ENCODE peak calls at places on chromosomes 5 and 9, in nine cellular contexts. One of them, this sample, is unnamed.

GRCh38 chr5:135024956-135025729 is 8.9 kb downstream of the PITX1 start:
- DNase-seq in fibroblast of lung: no peak
- DNase-seq in IMR-90: no peak
- DNase-seq in endothelial cell of umbilical vein: no peak
- DNase-seq in GM23338: no peak
- DNase-seq in PC-3: peak
- DNase-seq in A549: peak
- DNase-seq in GM12878: no peak
- DNase-seq in HCT116: peak
- DNase-seq in this sample: peak

GRCh38 chr9:123251741-123252140 is 16.6 kb downstream of the STRBP start:
- DNase-seq in fibroblast of lung: no peak
- DNase-seq in IMR-90: no peak
- DNase-seq in endothelial cell of umbilical vein: no peak
- DNase-seq in GM23338: no peak
- DNase-seq in PC-3: no peak
- DNase-seq in A549: no peak
- DNase-seq in GM12878: no peak
- DNase-seq in HCT116: no peak
- DNase-seq in this sample: no peak

GRCh38 chr5:31270396-31270795 is 76.9 kb downstream of the CDH6 start:
- DNase-seq in fibroblast of lung: peak
- DNase-seq in IMR-90: peak
- DNase-seq in endothelial cell of umbilical vein: peak
- DNase-seq in GM23338: peak
- DNase-seq in PC-3: peak
- DNase-seq in A549: peak
- DNase-seq in GM12878: no peak
- DNase-seq in HCT116: no peak
- DNase-seq in this sample: no peak

GRCh38 chr5:74954919-74955318 is 88.7 kb upstream of the FAM169A start:
- DNase-seq in fibroblast of lung: peak
- DNase-seq in IMR-90: peak
- DNase-seq in endothelial cell of umbilical vein: peak
- DNase-seq in GM23338: no peak
- DNase-seq in PC-3: peak
- DNase-seq in A549: no peak
- DNase-seq in GM12878: no peak
- DNase-seq in HCT116: no peak
- DNase-seq in this sample: peak

GRCh38 chr9:33466565-33467495 is 6.9 kb downstream of the NOL6 start:
- DNase-seq in fibroblast of lung: peak
- DNase-seq in IMR-90: peak
- DNase-seq in endothelial cell of umbilical vein: peak
- DNase-seq in GM23338: peak
- DNase-seq in PC-3: peak
- DNase-seq in A549: peak
- DNase-seq in GM12878: no peak
- DNase-seq in HCT116: no peak
- DNase-seq in this sample: no peak

GRCh38 chr9:135239769-135240141 is 152.3 kb downstream of the OLFM1 start:
- DNase-seq in fibroblast of lung: no peak
- DNase-seq in IMR-90: no peak
- DNase-seq in endothelial cell of umbilical vein: no peak
- DNase-seq in GM23338: no peak
- DNase-seq in PC-3: no peak
- DNase-seq in A549: no peak
- DNase-seq in GM12878: no peak
- DNase-seq in HCT116: no peak
- DNase-seq in this sample: no peak

GRCh38 chr5:139745800-139746690 is 49.6 kb upstream of the PSD2 start:
- DNase-seq in fibroblast of lung: peak
- DNase-seq in IMR-90: peak
- DNase-seq in endothelial cell of umbilical vein: peak
- DNase-seq in GM23338: peak
- DNase-seq in PC-3: peak
- DNase-seq in A549: peak
- DNase-seq in GM12878: no peak
- DNase-seq in HCT116: peak
- DNase-seq in this sample: peak

GRCh38 chr9:12595400-12595799 is 97.8 kb upstream of the TYRP1 start:
- DNase-seq in fibroblast of lung: no peak
- DNase-seq in IMR-90: no peak
- DNase-seq in endothelial cell of umbilical vein: no peak
- DNase-seq in GM23338: no peak
- DNase-seq in PC-3: no peak
- DNase-seq in A549: no peak
- DNase-seq in GM12878: no peak
- DNase-seq in HCT116: no peak
- DNase-seq in this sample: no peak

GRCh38 chr5:1783214-1783551 is 16.5 kb downstream of the MRPL36 start:
- DNase-seq in fibroblast of lung: no peak
- DNase-seq in IMR-90: no peak
- DNase-seq in endothelial cell of umbilical vein: no peak
- DNase-seq in GM23338: no peak
- DNase-seq in PC-3: no peak
- DNase-seq in A549: no peak
- DNase-seq in GM12878: peak
- DNase-seq in HCT116: no peak
- DNase-seq in this sample: no peak

GRCh38 chr5:177447066-177447610 is 524 bp downstream of the PRR7 start:
- DNase-seq in fibroblast of lung: peak
- DNase-seq in IMR-90: peak
- DNase-seq in endothelial cell of umbilical vein: no peak
- DNase-seq in GM23338: peak
- DNase-seq in PC-3: peak
- DNase-seq in A549: peak
- DNase-seq in GM12878: no peak
- DNase-seq in HCT116: no peak
- DNase-seq in this sample: peak

GRCh38 chr5:97041239-97041638 is 101.2 kb downstream of the LIX1 start:
- DNase-seq in fibroblast of lung: peak
- DNase-seq in IMR-90: no peak
- DNase-seq in endothelial cell of umbilical vein: no peak
- DNase-seq in GM23338: no peak
- DNase-seq in PC-3: no peak
- DNase-seq in A549: no peak
- DNase-seq in GM12878: no peak
- DNase-seq in HCT116: no peak
- DNase-seq in this sample: no peak

GRCh38 chr9:102113191-102113590 is 374.7 kb upstream of the GRIN3A start:
- DNase-seq in fibroblast of lung: no peak
- DNase-seq in IMR-90: no peak
- DNase-seq in endothelial cell of umbilical vein: no peak
- DNase-seq in GM23338: no peak
- DNase-seq in PC-3: no peak
- DNase-seq in A549: no peak
- DNase-seq in GM12878: no peak
- DNase-seq in HCT116: no peak
- DNase-seq in this sample: no peak

GRCh38 chr5:98170994-98171393 is 602.5 kb upstream of the RGMB start:
- DNase-seq in fibroblast of lung: no peak
- DNase-seq in IMR-90: no peak
- DNase-seq in endothelial cell of umbilical vein: no peak
- DNase-seq in GM23338: peak
- DNase-seq in PC-3: no peak
- DNase-seq in A549: no peak
- DNase-seq in GM12878: no peak
- DNase-seq in HCT116: no peak
- DNase-seq in this sample: no peak

GRCh38 chr5:140251527-140251973 is 51.4 kb downstream of the PFDN1 start:
- DNase-seq in fibroblast of lung: peak
- DNase-seq in IMR-90: peak
- DNase-seq in endothelial cell of umbilical vein: peak
- DNase-seq in GM23338: no peak
- DNase-seq in PC-3: peak
- DNase-seq in A549: peak
- DNase-seq in GM12878: peak
- DNase-seq in HCT116: peak
- DNase-seq in this sample: peak

GRCh38 chr9:134689320-134690181 is 47.9 kb downstream of the COL5A1 start:
- DNase-seq in fibroblast of lung: peak
- DNase-seq in IMR-90: peak
- DNase-seq in endothelial cell of umbilical vein: peak
- DNase-seq in GM23338: peak
- DNase-seq in PC-3: peak
- DNase-seq in A549: peak
- DNase-seq in GM12878: no peak
- DNase-seq in HCT116: peak
- DNase-seq in this sample: peak

GRCh38 chr9:116362493-116362892 is 208.9 kb downstream of the PAPPA start:
- DNase-seq in fibroblast of lung: no peak
- DNase-seq in IMR-90: no peak
- DNase-seq in endothelial cell of umbilical vein: no peak
- DNase-seq in GM23338: no peak
- DNase-seq in PC-3: no peak
- DNase-seq in A549: no peak
- DNase-seq in GM12878: no peak
- DNase-seq in HCT116: no peak
- DNase-seq in this sample: no peak

GRCh38 chr5:146897061-146897460 is 18.5 kb upstream of the PPP2R2B start:
- DNase-seq in fibroblast of lung: no peak
- DNase-seq in IMR-90: no peak
- DNase-seq in endothelial cell of umbilical vein: no peak
- DNase-seq in GM23338: no peak
- DNase-seq in PC-3: no peak
- DNase-seq in A549: no peak
- DNase-seq in GM12878: no peak
- DNase-seq in HCT116: no peak
- DNase-seq in this sample: no peak
- H3K4me2 ChIP-seq in fibroblast of lung: no peak
- H3K4me2 ChIP-seq in IMR-90: no peak
- H3K4me2 ChIP-seq in endothelial cell of umbilical vein: no peak
- H3K4me2 ChIP-seq in GM23338: no peak
- H3K4me2 ChIP-seq in PC-3: no peak
- H3K4me2 ChIP-seq in A549: no peak
- H3K4me2 ChIP-seq in GM12878: no peak
- H3K4me2 ChIP-seq in HCT116: no peak
- H3K4me2 ChIP-seq in this sample: no peak

DNA sequence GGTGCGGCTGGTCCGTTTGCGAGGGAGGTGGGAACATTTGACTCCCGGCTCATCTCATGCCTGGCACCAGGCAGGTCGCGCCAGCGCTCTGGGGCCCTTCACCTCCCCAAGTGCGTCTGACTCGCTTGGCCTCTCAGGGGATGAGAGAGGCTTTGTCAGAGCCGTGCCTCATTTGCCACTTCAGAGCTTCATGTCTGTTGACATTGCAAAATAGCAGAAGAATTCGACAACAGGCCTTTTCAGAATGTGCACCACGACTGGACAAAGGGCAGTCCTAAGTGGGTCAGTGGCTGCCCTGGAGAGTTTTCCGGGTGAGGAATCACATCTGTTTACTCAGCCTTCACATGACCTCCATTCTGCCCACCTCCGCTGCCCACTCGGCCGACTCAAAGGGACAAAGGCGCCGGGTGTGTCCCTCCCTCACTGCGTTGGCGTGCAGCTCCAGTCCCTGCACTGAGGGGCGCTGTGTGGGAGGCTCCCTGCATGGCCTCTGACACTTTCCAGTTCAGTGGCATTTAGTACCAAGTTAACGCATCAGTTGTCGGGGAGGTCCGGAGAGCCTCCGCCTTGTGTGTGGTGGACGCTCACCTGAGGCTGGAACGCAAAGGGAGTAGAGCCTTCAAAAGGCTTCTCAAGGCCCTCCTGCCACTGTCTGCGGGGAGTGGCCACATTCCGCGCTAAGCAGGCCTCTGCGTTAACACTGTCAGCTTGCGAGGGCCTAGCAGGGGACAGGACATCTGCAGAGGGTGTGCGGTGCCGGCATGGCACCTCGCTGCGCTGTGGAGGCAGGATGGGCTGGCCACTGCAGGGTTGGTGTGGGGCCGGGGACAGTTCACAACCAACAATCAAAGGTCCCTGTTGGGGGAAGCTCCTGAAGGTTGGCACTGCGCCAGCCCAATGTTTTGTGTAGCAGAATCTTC is 171.5 kb downstream of the NXNL2 start:
- DNase-seq in fibroblast of lung: no peak
- DNase-seq in IMR-90: no peak
- DNase-seq in endothelial cell of umbilical vein: no peak
- DNase-seq in GM23338: peak
- DNase-seq in PC-3: no peak
- DNase-seq in A549: no peak
- DNase-seq in GM12878: no peak
- DNase-seq in HCT116: no peak
- DNase-seq in this sample: no peak
- TF ChIP-seq CTCF in fibroblast of lung: no peak
- TF ChIP-seq CTCF in IMR-90: no peak
- TF ChIP-seq CTCF in endothelial cell of umbilical vein: no peak
- TF ChIP-seq CTCF in GM23338: no peak
- TF ChIP-seq CTCF in PC-3: no peak
- TF ChIP-seq CTCF in A549: no peak
- TF ChIP-seq CTCF in GM12878: no peak
- TF ChIP-seq CTCF in HCT116: no peak
- TF ChIP-seq CTCF in this sample: no peak

GRCh38 chr9:129140397-129141065 is 29.3 kb downstream of the PTPA start:
- DNase-seq in fibroblast of lung: peak
- DNase-seq in IMR-90: peak
- DNase-seq in endothelial cell of umbilical vein: peak
- DNase-seq in GM23338: peak
- DNase-seq in PC-3: peak
- DNase-seq in A549: peak
- DNase-seq in GM12878: no peak
- DNase-seq in HCT116: no peak
- DNase-seq in this sample: peak
- H3K4me2 ChIP-seq in fibroblast of lung: peak
- H3K4me2 ChIP-seq in IMR-90: peak
- H3K4me2 ChIP-seq in endothelial cell of umbilical vein: peak
- H3K4me2 ChIP-seq in GM23338: peak
- H3K4me2 ChIP-seq in PC-3: peak
- H3K4me2 ChIP-seq in A549: peak
- H3K4me2 ChIP-seq in GM12878: peak
- H3K4me2 ChIP-seq in HCT116: peak
- H3K4me2 ChIP-seq in this sample: peak

DNA sequence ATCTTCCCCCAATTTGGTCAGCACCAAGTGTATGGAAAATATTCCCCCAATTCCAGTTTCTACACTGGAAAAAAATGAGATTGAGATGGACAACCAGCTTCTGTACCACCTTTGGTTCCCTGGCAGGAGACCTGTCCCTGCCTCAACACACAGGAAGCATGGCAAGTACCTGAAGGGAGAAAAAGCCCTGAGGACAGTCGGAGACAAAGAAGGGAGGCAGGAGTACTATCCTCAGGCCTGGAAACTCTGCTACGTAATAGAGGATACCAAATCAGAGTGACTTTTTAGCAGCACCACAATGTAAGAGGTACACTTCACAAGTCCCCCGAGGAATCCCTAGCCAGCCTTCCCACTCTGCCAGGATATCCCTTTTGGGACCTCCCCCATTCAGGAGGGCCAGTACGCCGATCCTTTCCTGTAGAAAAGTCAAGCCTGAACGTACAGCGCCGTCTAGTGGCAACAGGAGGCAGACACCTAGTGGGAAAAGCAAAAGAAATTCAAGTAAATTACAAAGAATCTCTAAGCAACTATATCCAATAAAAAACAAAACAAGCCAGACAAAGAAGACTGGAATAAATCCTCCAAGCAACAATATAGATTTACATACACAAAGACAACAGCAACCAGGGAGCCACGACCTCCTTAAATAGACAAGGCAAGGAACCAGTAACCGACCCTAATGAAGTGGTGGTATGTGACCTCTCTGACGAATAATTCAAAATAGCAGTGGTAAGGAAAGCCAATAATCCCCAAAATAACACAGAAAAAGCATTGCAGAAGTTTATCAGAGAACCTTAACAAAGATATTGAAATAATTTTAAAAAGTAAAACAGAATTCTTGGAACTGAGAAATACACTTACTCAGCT is 63.3 kb upstream of the SLCO6A1 start:
- DNase-seq in fibroblast of lung: peak
- DNase-seq in IMR-90: peak
- DNase-seq in endothelial cell of umbilical vein: no peak
- DNase-seq in GM23338: peak
- DNase-seq in PC-3: peak
- DNase-seq in A549: peak
- DNase-seq in GM12878: no peak
- DNase-seq in HCT116: peak
- DNase-seq in this sample: peak
- TF ChIP-seq CTCF in fibroblast of lung: peak
- TF ChIP-seq CTCF in IMR-90: peak
- TF ChIP-seq CTCF in endothelial cell of umbilical vein: peak
- TF ChIP-seq CTCF in GM23338: peak
- TF ChIP-seq CTCF in PC-3: peak
- TF ChIP-seq CTCF in A549: peak
- TF ChIP-seq CTCF in GM12878: peak
- TF ChIP-seq CTCF in HCT116: peak
- TF ChIP-seq CTCF in this sample: peak

This sample was measured in mammary epithelial cell.